ENCODE peak calls at places on chromosome 6, in eight cellular contexts. E is skeletal muscle cell, C is HEK293T, U is cardiac septum, P is mesendoderm, S is cardiac muscle cell, Q is GM03348, H is dermis microvascular lymphatic vessel endothelial cell. O is an unnamed sample.

GRCh38 chr6:123575218-123575617 is 61.5 kb downstream of the TRDN start:
- DNase-seq in E (no peak), H (no peak), Q (no peak), S (no peak), C (no peak), U (no peak), P (no peak), O (no peak)

GRCh38 chr6:152605342-152605741 is 31.8 kb downstream of the SYNE1 start:
- DNase-seq in C (no peak), Q (peak), P (no peak), U (no peak), S (no peak), E (no peak), H (no peak), O (no peak)

GRCh38 chr6:109626311-109626710 is 64.7 kb downstream of the AK9 start:
- DNase-seq in Q (no peak), C (no peak), E (no peak), H (no peak), S (no peak), U (no peak), P (no peak), O (no peak)

GRCh38 chr6:23174781-23175361 is 605.5 kb downstream of the HDGFL1 start:
- DNase-seq in C (no peak), P (no peak), S (no peak), U (no peak), H (no peak), Q (peak), E (peak), O (no peak)

GRCh38 chr6:164286021-164286420 is 871.5 kb downstream of the QKI start:
- DNase-seq in E (no peak), U (no peak), H (no peak), S (no peak), P (no peak), Q (no peak), C (no peak), O (no peak)

GRCh38 chr6:11011787-11012234 is 32.3 kb downstream of the ELOVL2 start:
- DNase-seq in P (peak), H (no peak), U (no peak), Q (no peak), S (peak), E (no peak), C (peak), O (no peak)

GRCh38 chr6:157107915-157108651 is 215.2 kb downstream of the TMEM242 start:
- DNase-seq in Q (peak), E (peak), U (no peak), C (peak), S (no peak), H (no peak), P (peak), O (no peak)

GRCh38 chr6:40721252-40721936 is 134.2 kb upstream of the LRFN2 start:
- DNase-seq in S (no peak), E (no peak), H (no peak), U (no peak), C (no peak), P (no peak), Q (no peak), O (no peak)

GRCh38 chr6:157669747-157670216 is 153.3 kb upstream of the SNX9 start:
- DNase-seq in S (peak), E (peak), U (peak), Q (peak), C (no peak), H (peak), P (peak), O (peak)

GRCh38 chr6:157606516-157606915 is 216.5 kb upstream of the SNX9 start:
- DNase-seq in Q (no peak), E (no peak), H (no peak), U (no peak), S (no peak), C (no peak), P (no peak), O (no peak)

GRCh38 chr6:13141392-13141791 is 186.9 kb downstream of the TBC1D7 start:
- DNase-seq in S (no peak), Q (no peak), P (no peak), H (no peak), U (no peak), E (no peak), C (no peak), O (no peak)

GRCh38 chr6:37207903-37208456 is 38.0 kb downstream of the PIM1 start:
- DNase-seq in S (peak), Q (peak), P (peak), U (peak), H (peak), C (peak), E (no peak), O (peak)

GRCh38 chr6:6025736-6026135 is 19.0 kb upstream of the NRN1 start:
- DNase-seq in C (no peak), U (no peak), S (no peak), E (no peak), Q (no peak), P (no peak), H (no peak), O (no peak)

GRCh38 chr6:15905488-15906392 is 223.1 kb upstream of the MYLIP start:
- DNase-seq in S (peak), P (no peak), Q (no peak), U (no peak), C (no peak), H (no peak), E (no peak), O (no peak)

GRCh38 chr6:3961581-3962225 is 112.5 kb downstream of the FAM50B start:
- DNase-seq in C (no peak), H (no peak), Q (no peak), U (no peak), P (no peak), E (no peak), S (no peak), O (no peak)

GRCh38 chr6:15290962-15291704 is 45.3 kb downstream of the JARID2 start:
- DNase-seq in Q (no peak), S (no peak), P (no peak), U (no peak), E (no peak), H (no peak), C (no peak), O (no peak)

GRCh38 chr6:16562498-16562897 is 198.8 kb downstream of the ATXN1 start:
- DNase-seq in E (no peak), C (no peak), U (no peak), H (no peak), Q (peak), P (no peak), S (no peak), O (no peak)

GRCh38 chr6:151389640-151390275 is 1.6 kb downstream of the ZBTB2 start:
- DNase-seq in C (peak), Q (peak), E (peak), H (no peak), P (peak), S (peak), U (peak), O (peak)

GRCh38 chr6:114131943-114132342 is 161.0 kb upstream of the HDAC2 start:
- DNase-seq in C (no peak), E (no peak), Q (no peak), P (no peak), H (no peak), S (no peak), U (no peak), O (no peak)

GRCh38 chr6:117143647-117144046 is 121.7 kb upstream of the VGLL2 start:
- DNase-seq in P (no peak), C (no peak), Q (no peak), U (no peak), S (no peak), H (no peak), E (no peak), O (no peak)

GRCh38 chr6:147016440-147016839 is 187.8 kb upstream of the STXBP5 start:
- DNase-seq in Q (no peak), S (no peak), H (no peak), C (no peak), U (no peak), E (no peak), P (no peak), O (no peak)